ENCODE peak calls at places on chromosomes 5 and 9, in eight cellular contexts. One of them, this sample, is unnamed. For H3K4me1, the result is how much of the 10 kb centered on the place peaks cover.

GRCh38 chr5:61417345-61417744 is 85.3 kb downstream of the ZSWIM6 start:
- DNase-seq in body of pancreas: no peak
- DNase-seq in HCT116: no peak
- DNase-seq in heart right ventricle: no peak
- DNase-seq in osteoblast: no peak
- DNase-seq in fibroblast of lung: no peak
- DNase-seq in MM.1S: no peak
- DNase-seq in transverse colon: no peak
- DNase-seq in this sample: no peak

GRCh38 chr9:87711857-87712800 is 13.8 kb upstream of the CTSL start:
- DNase-seq in body of pancreas: no peak
- DNase-seq in HCT116: no peak
- DNase-seq in heart right ventricle: no peak
- DNase-seq in fibroblast of lung: peak
- DNase-seq in transverse colon: no peak
- DNase-seq in osteoblast: peak
- DNase-seq in MM.1S: no peak
- DNase-seq in this sample: peak

GRCh38 chr9:115114541-115114940 is 3.4 kb downstream of the TNC start:
- DNase-seq in MM.1S: no peak
- DNase-seq in body of pancreas: no peak
- DNase-seq in transverse colon: no peak
- DNase-seq in osteoblast: no peak
- DNase-seq in HCT116: no peak
- DNase-seq in heart right ventricle: no peak
- DNase-seq in fibroblast of lung: no peak
- DNase-seq in this sample: no peak

GRCh38 chr9:92749071-92749933 is 15.3 kb downstream of the BICD2 start:
- DNase-seq in fibroblast of lung: peak
- DNase-seq in HCT116: no peak
- DNase-seq in MM.1S: no peak
- DNase-seq in body of pancreas: no peak
- DNase-seq in osteoblast: peak
- DNase-seq in heart right ventricle: no peak
- DNase-seq in transverse colon: no peak
- DNase-seq in this sample: no peak

GRCh38 chr9:130682490-130683121 is 11.0 kb upstream of the EXOSC2 start:
- DNase-seq in MM.1S: peak
- DNase-seq in fibroblast of lung: peak
- DNase-seq in osteoblast: peak
- DNase-seq in body of pancreas: peak
- DNase-seq in heart right ventricle: peak
- DNase-seq in transverse colon: peak
- DNase-seq in HCT116: peak
- DNase-seq in this sample: no peak

GRCh38 chr5:180026320-180026719 is 45.2 kb downstream of the RNF130 start:
- DNase-seq in HCT116: no peak
- DNase-seq in osteoblast: no peak
- DNase-seq in heart right ventricle: peak
- DNase-seq in fibroblast of lung: peak
- DNase-seq in body of pancreas: peak
- DNase-seq in transverse colon: no peak
- DNase-seq in MM.1S: peak
- DNase-seq in this sample: no peak

GRCh38 chr9:121201738-121202533 is at the start of gene RAB14:
- DNase-seq in osteoblast: peak
- DNase-seq in MM.1S: peak
- DNase-seq in fibroblast of lung: peak
- DNase-seq in heart right ventricle: peak
- DNase-seq in HCT116: peak
- DNase-seq in transverse colon: peak
- DNase-seq in body of pancreas: peak
- DNase-seq in this sample: peak

GRCh38 chr5:65172486-65173129 is 309.1 kb downstream of the ADAMTS6 start:
- DNase-seq in osteoblast: peak
- DNase-seq in heart right ventricle: no peak
- DNase-seq in MM.1S: no peak
- DNase-seq in body of pancreas: no peak
- DNase-seq in fibroblast of lung: no peak
- DNase-seq in HCT116: no peak
- DNase-seq in transverse colon: no peak
- DNase-seq in this sample: peak

GRCh38 chr5:60505796-60506195 is 194.2 kb downstream of the DEPDC1B start:
- DNase-seq in body of pancreas: no peak
- DNase-seq in transverse colon: no peak
- DNase-seq in HCT116: no peak
- DNase-seq in fibroblast of lung: no peak
- DNase-seq in MM.1S: peak
- DNase-seq in osteoblast: no peak
- DNase-seq in heart right ventricle: no peak
- DNase-seq in this sample: no peak

GRCh38 chr5:132044207-132044606 is 16.2 kb upstream of the IL3 start:
- DNase-seq in fibroblast of lung: no peak
- DNase-seq in HCT116: no peak
- DNase-seq in osteoblast: no peak
- DNase-seq in heart right ventricle: no peak
- DNase-seq in MM.1S: no peak
- DNase-seq in transverse colon: no peak
- DNase-seq in body of pancreas: no peak
- DNase-seq in this sample: no peak

GRCh38 chr9:94801685-94802084 is 75.2 kb downstream of the AOPEP start:
- DNase-seq in fibroblast of lung: peak
- DNase-seq in transverse colon: no peak
- DNase-seq in osteoblast: peak
- DNase-seq in heart right ventricle: no peak
- DNase-seq in HCT116: no peak
- DNase-seq in body of pancreas: no peak
- DNase-seq in MM.1S: no peak
- DNase-seq in this sample: no peak

GRCh38 chr5:140018096-140018481 is 25.0 kb downstream of the NRG2 start:
- DNase-seq in MM.1S: no peak
- DNase-seq in heart right ventricle: no peak
- DNase-seq in fibroblast of lung: no peak
- DNase-seq in transverse colon: no peak
- DNase-seq in body of pancreas: no peak
- DNase-seq in osteoblast: no peak
- DNase-seq in HCT116: no peak
- DNase-seq in this sample: no peak

GRCh38 chr9:106700676-106701075 is 162.3 kb upstream of the ZNF462 start:
- DNase-seq in transverse colon: no peak
- DNase-seq in fibroblast of lung: no peak
- DNase-seq in osteoblast: no peak
- DNase-seq in MM.1S: no peak
- DNase-seq in heart right ventricle: no peak
- DNase-seq in HCT116: no peak
- DNase-seq in body of pancreas: no peak
- DNase-seq in this sample: peak

GRCh38 chr5:36938129-36938528 is 61.6 kb downstream of the NIPBL start:
- DNase-seq in transverse colon: no peak
- DNase-seq in heart right ventricle: no peak
- DNase-seq in osteoblast: no peak
- DNase-seq in MM.1S: no peak
- DNase-seq in HCT116: no peak
- DNase-seq in fibroblast of lung: no peak
- DNase-seq in body of pancreas: no peak
- DNase-seq in this sample: no peak

GRCh38 chr5:86500947-86501346 is 116.8 kb upstream of the COX7C start:
- DNase-seq in fibroblast of lung: no peak
- DNase-seq in osteoblast: no peak
- DNase-seq in MM.1S: peak
- DNase-seq in HCT116: peak
- DNase-seq in heart right ventricle: no peak
- DNase-seq in body of pancreas: no peak
- DNase-seq in transverse colon: no peak
- DNase-seq in this sample: no peak

GRCh38 chr9:132672413-132672690 is 2.1 kb downstream of the GTF3C4 start:
- DNase-seq in transverse colon: no peak
- DNase-seq in MM.1S: no peak
- DNase-seq in body of pancreas: no peak
- DNase-seq in heart right ventricle: no peak
- DNase-seq in fibroblast of lung: no peak
- DNase-seq in osteoblast: no peak
- DNase-seq in HCT116: no peak
- DNase-seq in this sample: peak

GRCh38 chr5:54742417-54742889 is 224.9 kb downstream of the SNX18 start:
- DNase-seq in MM.1S: peak
- DNase-seq in transverse colon: peak
- DNase-seq in fibroblast of lung: peak
- DNase-seq in heart right ventricle: peak
- DNase-seq in osteoblast: peak
- DNase-seq in HCT116: no peak
- DNase-seq in body of pancreas: peak
- DNase-seq in this sample: peak
- TF ChIP-seq CTCF in MM.1S: peak
- TF ChIP-seq CTCF in transverse colon: no peak
- TF ChIP-seq CTCF in fibroblast of lung: no peak
- TF ChIP-seq CTCF in heart right ventricle: peak
- TF ChIP-seq CTCF in osteoblast: peak
- TF ChIP-seq CTCF in HCT116: no peak
- TF ChIP-seq CTCF in body of pancreas: no peak
- TF ChIP-seq CTCF in this sample: peak

DNA sequence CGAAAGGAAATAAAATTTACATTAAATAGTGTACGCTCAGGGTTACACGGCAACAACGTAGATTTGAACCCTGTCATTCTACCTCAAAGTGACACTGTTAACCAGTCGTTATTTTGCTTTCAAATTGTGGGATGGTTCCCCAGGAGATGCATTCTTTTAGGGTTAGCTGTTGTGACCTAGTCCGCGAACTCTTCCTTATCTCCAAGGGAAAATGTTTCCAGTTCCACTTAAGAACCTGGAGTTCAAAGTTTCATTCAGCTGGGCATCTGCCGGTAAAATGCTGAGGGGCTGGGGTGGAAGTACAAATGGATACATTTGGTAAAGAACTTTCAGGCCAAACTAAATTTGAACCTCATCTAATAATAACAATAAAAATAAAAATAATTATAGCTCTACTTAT is 264.6 kb downstream of the NR3C1 start:
- DNase-seq in osteoblast: no peak
- DNase-seq in transverse colon: no peak
- DNase-seq in fibroblast of lung: no peak
- DNase-seq in body of pancreas: no peak
- DNase-seq in heart right ventricle: no peak
- DNase-seq in MM.1S: no peak
- DNase-seq in HCT116: no peak
- DNase-seq in this sample: no peak
- H3K4me1 ChIP-seq in osteoblast: under half
- H3K4me1 ChIP-seq in transverse colon: under half
- H3K4me1 ChIP-seq in fibroblast of lung: under half
- H3K4me1 ChIP-seq in body of pancreas: under half
- H3K4me1 ChIP-seq in heart right ventricle: half or more
- H3K4me1 ChIP-seq in MM.1S: under half
- H3K4me1 ChIP-seq in HCT116: under half
- H3K4me1 ChIP-seq in this sample: under half

DNA sequence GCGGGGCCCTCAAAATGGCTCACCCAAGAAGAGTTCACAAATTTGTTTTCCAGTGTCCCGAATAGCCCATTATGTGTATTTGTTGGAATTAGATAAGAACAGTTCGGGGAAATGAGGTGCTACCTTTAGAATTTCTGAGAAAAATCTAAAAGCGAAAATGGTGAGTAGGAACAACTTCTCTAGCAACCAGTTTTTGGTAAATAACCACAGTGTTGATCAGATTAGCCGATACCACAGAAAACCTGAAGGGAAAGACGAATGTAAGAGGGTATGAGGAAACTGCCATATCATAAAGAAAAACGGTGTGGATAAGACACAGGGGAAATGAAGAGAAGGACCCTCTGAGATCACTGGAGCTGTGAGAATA is 31.0 kb downstream of the ADAM19 start:
- DNase-seq in fibroblast of lung: no peak
- DNase-seq in transverse colon: no peak
- DNase-seq in body of pancreas: no peak
- DNase-seq in HCT116: no peak
- DNase-seq in heart right ventricle: no peak
- DNase-seq in osteoblast: no peak
- DNase-seq in MM.1S: no peak
- DNase-seq in this sample: no peak
- H3K27ac ChIP-seq in fibroblast of lung: peak
- H3K27ac ChIP-seq in transverse colon: peak
- H3K27ac ChIP-seq in body of pancreas: no peak
- H3K27ac ChIP-seq in HCT116: no peak
- H3K27ac ChIP-seq in heart right ventricle: no peak
- H3K27ac ChIP-seq in osteoblast: peak
- H3K27ac ChIP-seq in MM.1S: no peak
- H3K27ac ChIP-seq in this sample: no peak

DNA sequence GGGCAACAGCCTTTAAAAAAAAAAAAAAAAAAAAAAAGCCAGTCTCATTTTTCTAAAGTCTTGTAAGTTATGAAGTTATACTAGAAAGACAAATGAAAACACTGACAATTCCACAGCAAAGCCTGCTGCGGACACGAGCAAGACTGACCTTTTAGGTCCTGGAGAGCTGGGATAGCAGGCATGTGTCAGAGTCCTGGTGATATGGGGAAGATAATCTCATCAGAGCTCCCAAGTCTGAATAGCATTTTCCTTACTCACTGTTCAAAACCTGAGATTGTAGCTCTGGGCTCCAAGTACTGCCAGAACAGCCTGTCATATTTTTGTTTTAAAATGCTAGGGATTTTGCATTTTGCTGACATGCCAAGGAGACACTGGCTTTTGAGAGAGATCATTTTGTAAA is 90.1 kb downstream of the DRD1 start:
- DNase-seq in HCT116: no peak
- DNase-seq in osteoblast: no peak
- DNase-seq in body of pancreas: no peak
- DNase-seq in fibroblast of lung: no peak
- DNase-seq in transverse colon: no peak
- DNase-seq in heart right ventricle: no peak
- DNase-seq in MM.1S: no peak
- DNase-seq in this sample: no peak
- TF ChIP-seq CTCF in HCT116: no peak
- TF ChIP-seq CTCF in osteoblast: no peak
- TF ChIP-seq CTCF in body of pancreas: no peak
- TF ChIP-seq CTCF in fibroblast of lung: no peak
- TF ChIP-seq CTCF in transverse colon: no peak
- TF ChIP-seq CTCF in heart right ventricle: no peak
- TF ChIP-seq CTCF in MM.1S: no peak
- TF ChIP-seq CTCF in this sample: no peak

This sample was measured in foreskin keratinocyte.